ENCODE peak calls at places on chromosomes 16 and 17, in ten cellular contexts. R is AG04450; W is cardiac fibroblast; O is effector memory CD4-positive, alpha-beta T cell; K is stomach; L is gastrocnemius medialis; H is small intestine; A is mucosa of descending colon; X is breast epithelium; T is adipocyte. J is an unnamed sample.

GRCh38 chr16:23534868-23535860 is 22.0 kb downstream of the EARS2 start:
- DNase-seq in R (no peak), W (no peak), O (no peak), K (no peak), L (no peak), H (no peak), A (no peak), X (no peak), T (no peak), J (no peak)

GRCh38 chr16:74564451-74564984 is 42.4 kb downstream of the GLG1 start:
- DNase-seq in R (no peak), W (no peak), O (no peak), K (no peak), L (no peak), H (no peak), A (no peak), X (no peak), T (no peak), J (no peak)

GRCh38 chr17:39753514-39754160 is 15.9 kb downstream of the GRB7 start:
- DNase-seq in R (no peak), W (no peak), O (no peak), K (peak), L (no peak), H (peak), A (no peak), X (peak), T (peak), J (no peak)

GRCh38 chr17:66508896-66509843 is 206.8 kb downstream of the PRKCA start:
- DNase-seq in R (peak), W (peak), O (peak), K (peak), L (no peak), H (peak), A (peak), X (no peak), T (peak), J (no peak)

GRCh38 chr17:43849116-43849515 is 2.1 kb downstream of the CD300LG start:
- DNase-seq in R (no peak), W (no peak), O (no peak), K (no peak), L (no peak), H (no peak), A (no peak), X (no peak), T (no peak), J (no peak)

GRCh38 chr17:57106107-57106835 is 21.2 kb downstream of the AKAP1 start:
- DNase-seq in R (no peak), W (no peak), O (no peak), K (no peak), L (peak), H (peak), A (no peak), X (no peak), T (no peak), J (no peak)

GRCh38 chr17:71933306-71933705 is 187.5 kb upstream of the SOX9 start:
- DNase-seq in R (no peak), W (no peak), O (no peak), K (no peak), L (no peak), H (no peak), A (no peak), X (no peak), T (no peak), J (no peak)

GRCh38 chr17:68707032-68707431 is 105.9 kb upstream of the FAM20A start:
- DNase-seq in R (no peak), W (peak), O (no peak), K (no peak), L (no peak), H (no peak), A (no peak), X (no peak), T (peak), J (no peak)

GRCh38 chr17:75199886-75200618 is 5.4 kb upstream of the NUP85 start:
- DNase-seq in R (no peak), W (no peak), O (no peak), K (no peak), L (no peak), H (no peak), A (no peak), X (no peak), T (no peak), J (no peak)

GRCh38 chr17:73261952-73262675 is 434 bp upstream of the CPSF4L start:
- DNase-seq in R (no peak), W (no peak), O (no peak), K (peak), L (no peak), H (peak), A (peak), X (peak), T (no peak), J (no peak)

GRCh38 chr16:6636457-6636856 is 696.2 kb upstream of the RBFOX1 start:
- DNase-seq in R (no peak), W (no peak), O (no peak), K (no peak), L (no peak), H (no peak), A (no peak), X (no peak), T (no peak), J (no peak)

GRCh38 chr17:29242051-29242450 is 4.6 kb upstream of the CRYBA1 start:
- DNase-seq in R (no peak), W (no peak), O (no peak), K (no peak), L (no peak), H (no peak), A (no peak), X (no peak), T (no peak), J (no peak)

GRCh38 chr17:29243792-29244191 is 2.9 kb upstream of the CRYBA1 start:
- DNase-seq in R (no peak), W (peak), O (no peak), K (no peak), L (no peak), H (peak), A (no peak), X (no peak), T (peak), J (no peak)

GRCh38 chr17:29240477-29240876 is 6.2 kb upstream of the CRYBA1 start:
- DNase-seq in R (no peak), W (no peak), O (no peak), K (no peak), L (no peak), H (no peak), A (no peak), X (no peak), T (peak), J (no peak)

GRCh38 chr17:29242790-29243189 is 3.9 kb upstream of the CRYBA1 start:
- DNase-seq in R (no peak), W (no peak), O (no peak), K (no peak), L (no peak), H (no peak), A (no peak), X (no peak), T (no peak), J (no peak)

GRCh38 chr17:29241015-29241963 is 5.4 kb upstream of the CRYBA1 start:
- DNase-seq in R (peak), W (peak), O (no peak), K (no peak), L (no peak), H (no peak), A (no peak), X (peak), T (peak), J (no peak)
- H3K4me3 ChIP-seq in R (no peak), W (no peak), O (no peak), K (no peak), L (no peak), H (no peak), A (no peak), X (no peak), T (no peak), J (no peak)

GRCh38 chr17:29593546-29594440 is 861 bp downstream of the ANKRD13B start:
- DNase-seq in R (no peak), W (no peak), O (no peak), K (no peak), L (no peak), H (no peak), A (peak), X (no peak), T (peak), J (no peak)

GRCh38 chr17:29592850-29593545 is at the start of gene ANKRD13B:
- DNase-seq in R (no peak), W (no peak), O (no peak), K (no peak), L (no peak), H (no peak), A (peak), X (no peak), T (peak), J (no peak)

GRCh38 chr17:29590979-29591736 is 1.7 kb upstream of the GIT1 start:
- DNase-seq in R (no peak), W (peak), O (no peak), K (no peak), L (no peak), H (no peak), A (peak), X (no peak), T (peak), J (no peak)

GRCh38 chr17:29590261-29590978 is 972 bp upstream of the GIT1 start:
- DNase-seq in R (no peak), W (peak), O (no peak), K (no peak), L (no peak), H (no peak), A (peak), X (no peak), T (peak), J (no peak)

GRCh38 chr17:29591737-29592624 is 951 bp upstream of the ANKRD13B start:
- DNase-seq in R (no peak), W (peak), O (peak), K (peak), L (peak), H (peak), A (peak), X (peak), T (peak), J (no peak)
- H3K4me3 ChIP-seq in R (peak), W (peak), O (peak), K (peak), L (peak), H (peak), A (no peak), X (peak), T (peak), J (peak)

DNA sequence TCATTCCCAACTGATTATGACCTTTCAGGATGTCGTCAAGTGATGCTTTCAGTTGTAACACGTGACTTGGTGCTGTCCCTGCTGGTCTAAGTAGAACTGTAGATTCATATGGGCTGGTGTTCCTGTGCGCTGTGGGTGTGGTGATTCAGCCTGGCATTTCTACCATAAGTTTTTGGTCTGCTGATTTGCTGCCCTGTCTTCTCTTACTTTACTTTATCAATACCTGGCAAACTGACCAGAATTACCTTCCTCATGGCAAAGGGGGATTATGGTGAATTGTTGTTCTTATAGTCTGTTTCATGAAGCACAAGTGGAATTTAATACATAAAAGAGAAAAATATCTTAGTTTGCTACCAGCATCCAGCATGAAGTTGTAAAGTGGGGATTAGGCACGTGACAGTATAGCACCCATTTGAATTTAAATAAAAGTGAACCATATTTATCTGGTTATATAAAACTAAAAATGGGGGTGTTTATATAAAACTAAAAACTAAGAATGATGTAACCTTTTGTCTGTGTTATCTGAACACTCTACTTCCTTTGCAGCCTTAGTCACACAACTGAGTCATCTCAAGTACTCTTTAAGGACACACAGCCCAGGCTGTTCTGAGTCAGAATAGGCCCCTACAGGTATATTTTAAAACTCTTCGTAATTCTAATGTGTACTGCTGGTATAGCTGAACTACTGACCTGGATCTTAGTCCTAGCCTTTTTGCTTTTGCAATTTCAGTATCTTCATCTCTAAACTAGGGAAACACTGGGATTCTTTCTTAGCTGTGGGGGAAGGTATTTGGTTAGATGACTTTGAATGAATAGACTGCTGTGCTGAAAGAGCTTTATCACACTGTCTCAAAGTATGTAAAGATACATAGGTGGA is 28.3 kb downstream of the TTC19 start:
- DNase-seq in R (peak), W (peak), O (no peak), K (no peak), L (peak), H (peak), A (no peak), X (no peak), T (peak), J (no peak)
- H3K4me3 ChIP-seq in R (no peak), W (no peak), O (no peak), K (no peak), L (no peak), H (no peak), A (no peak), X (no peak), T (no peak), J (no peak)

DNA sequence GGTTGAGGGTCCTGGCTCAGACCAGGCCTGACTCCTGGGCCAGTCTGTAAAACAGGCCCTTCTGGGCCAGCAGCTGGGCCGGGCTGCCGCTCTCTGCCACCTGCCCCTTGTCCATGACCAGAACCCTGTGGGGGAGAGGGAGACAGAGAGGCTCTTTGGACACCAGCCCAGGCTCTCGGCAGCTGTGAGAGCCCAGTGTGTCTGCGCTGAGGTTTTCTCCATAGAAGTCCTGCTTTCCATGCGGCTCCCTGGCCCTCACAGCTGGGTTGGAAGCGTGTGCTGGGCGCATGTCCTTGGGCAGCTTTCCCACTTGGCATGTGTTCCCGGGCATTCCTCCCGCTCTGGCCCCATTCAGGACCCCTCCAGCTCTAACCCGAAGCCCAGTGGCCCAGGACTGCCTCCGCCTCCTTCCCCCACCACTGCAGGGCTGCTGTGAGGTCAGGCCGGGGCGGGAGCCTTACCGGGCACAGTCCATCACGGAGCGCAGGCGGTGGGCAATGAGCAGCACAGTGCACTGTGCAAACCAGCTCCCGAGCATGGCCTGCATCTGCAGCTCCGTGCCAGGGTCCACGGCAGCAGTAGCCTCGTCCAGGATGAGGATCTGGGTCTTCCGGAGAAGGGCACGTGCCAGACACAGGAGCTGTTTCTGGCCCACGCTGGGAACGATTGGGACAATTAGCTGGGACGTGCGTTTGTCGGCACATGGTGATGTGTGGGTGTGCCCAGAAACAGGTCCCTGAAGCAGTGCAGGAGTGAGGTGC is 73.0 kb downstream of the ABCC6 start:
- DNase-seq in R (peak), W (peak), O (no peak), K (no peak), L (peak), H (no peak), A (peak), X (peak), T (peak), J (no peak)
- H3K4me3 ChIP-seq in R (no peak), W (no peak), O (no peak), K (no peak), L (no peak), H (no peak), A (no peak), X (no peak), T (no peak), J (peak)

GRCh38 chr17:7476951-7477350 is 2.5 kb downstream of the ZBTB4 start:
- DNase-seq in R (no peak), W (no peak), O (no peak), K (no peak), L (no peak), H (no peak), A (no peak), X (no peak), T (no peak), J (no peak)
- H3K4me3 ChIP-seq in R (peak), W (no peak), O (no peak), K (no peak), L (peak), H (no peak), A (no peak), X (peak), T (peak), J (peak)

J was measured in esophagus squamous epithelium.